ENCODE peak calls at places on chromosomes 5 and 9, in eight cellular contexts. G is PC-3, P is breast epithelium, N is body of pancreas, E is Panc1, H is tibial artery, V is heart left ventricle, Y is left lung. B is an unnamed sample.

GRCh38 chr5:172953776-172954189 is 5.4 kb upstream of the RPL26L1 start:
- DNase-seq in V (no peak), E (no peak), Y (no peak), G (peak; percentile 25), H (no peak), P (no peak), N (no peak), B (no peak)

GRCh38 chr5:156409834-156410233 is 82.9 kb downstream of the SGCD start:
- DNase-seq in N (no peak), V (no peak), P (no peak), E (no peak), Y (no peak), H (no peak), G (no peak), B (no peak)

GRCh38 chr9:2833096-2833495 is 10.8 kb downstream of the PUM3 start:
- DNase-seq in Y (no peak), H (no peak), P (no peak), V (no peak), G (no peak), N (no peak), E (no peak), B (no peak)

GRCh38 chr5:111694183-111694582 is 62.8 kb downstream of the NREP start:
- DNase-seq in N (no peak), Y (no peak), G (peak; percentile 74), H (no peak), P (no peak), E (no peak), V (no peak), B (no peak)

GRCh38 chr5:89457411-89458329 is 574.7 kb upstream of the MEF2C start:
- DNase-seq in V (no peak), N (peak; percentile 10), E (peak; percentile 50), G (peak; percentile 90), Y (no peak), P (peak; percentile 40), H (peak; percentile 81), B (peak; percentile 12)

GRCh38 chr9:134995792-134996120 is 78.0 kb upstream of the FCN1 start:
- DNase-seq in P (no peak), N (no peak), E (no peak), Y (no peak), G (no peak), H (peak; percentile 47), V (no peak), B (no peak)

GRCh38 chr5:181224390-181225234 is 1.5 kb downstream of the TRIM41 start:
- DNase-seq in P (no peak), V (no peak), E (no peak), Y (peak; percentile 78), G (no peak), H (peak; percentile 77), N (no peak), B (no peak)

GRCh38 chr9:76687861-76688374 is 76.3 kb upstream of the PCA3 start:
- DNase-seq in V (no peak), H (no peak), P (no peak), G (peak; percentile 30), Y (no peak), E (no peak), N (no peak), B (no peak)

GRCh38 chr9:136711751-136712689 is at the start of gene DIPK1B:
- DNase-seq in V (no peak), G (no peak), P (no peak), E (no peak), N (peak; percentile 46), H (no peak), Y (peak; percentile 75), B (peak; percentile 70)

GRCh38 chr5:3034449-3034848 is 283.0 kb upstream of the IRX2 start:
- DNase-seq in V (no peak), P (no peak), N (no peak), Y (no peak), H (no peak), G (no peak), E (no peak), B (no peak)

GRCh38 chr5:150595466-150596031 is 44.9 kb upstream of the SYNPO start:
- DNase-seq in H (peak; percentile 67), E (no peak), Y (no peak), V (no peak), N (no peak), P (no peak), G (no peak), B (no peak)

GRCh38 chr5:142913728-142914338 is 143.7 kb downstream of the ARHGAP26 start:
- DNase-seq in N (no peak), P (no peak), E (no peak), G (peak; percentile 65), V (no peak), Y (no peak), H (no peak), B (peak; percentile 56)

GRCh38 chr5:1543398-1544293 is 19.9 kb upstream of the LPCAT1 start:
- DNase-seq in P (peak; percentile 10), G (no peak), H (peak; percentile 47), Y (peak; percentile 33), V (peak; percentile 27), E (no peak), N (no peak), B (no peak)

GRCh38 chr9:124752967-124753366 is 18.1 kb downstream of the NR6A1 start:
- DNase-seq in Y (no peak), E (no peak), H (no peak), P (no peak), N (no peak), V (no peak), G (peak; percentile 23), B (no peak)

GRCh38 chr5:142655339-142656267 is 30.3 kb downstream of the FGF1 start:
- DNase-seq in N (peak; percentile 87), G (peak; percentile 77), Y (peak; percentile 90), P (peak; percentile 83), V (peak; percentile 92), E (peak; percentile 45), H (peak; percentile 92), B (peak; percentile 88)

GRCh38 chr9:71762900-71763653 is 5.2 kb downstream of the CEMIP2 start:
- DNase-seq in P (no peak), Y (no peak), H (no peak), G (peak; percentile 74), E (no peak), N (no peak), V (no peak), B (no peak)

GRCh38 chr5:86971034-86971511 is 296.6 kb upstream of the RASA1 start:
- DNase-seq in N (no peak), P (no peak), V (no peak), G (peak; percentile 68), Y (no peak), E (no peak), H (no peak), B (peak; percentile 44)

GRCh38 chr5:62083247-62083646 is 222.8 kb upstream of the KIF2A start:
- DNase-seq in E (no peak), G (no peak), Y (no peak), P (no peak), H (no peak), V (no peak), N (no peak), B (no peak)

GRCh38 chr9:23278566-23278965 is 547.5 kb downstream of the ELAVL2 start:
- DNase-seq in E (no peak), P (no peak), G (no peak), N (no peak), Y (no peak), H (no peak), V (no peak), B (no peak)
- TF ChIP-seq CTCF in E (no peak), P (no peak), G (no peak), N (no peak), Y (no peak), H (no peak), V (no peak), B (no peak)

GRCh38 chr9:15480028-15480427 is 30.7 kb downstream of the PSIP1 start:
- DNase-seq in Y (no peak), H (no peak), N (no peak), V (no peak), E (no peak), P (no peak), G (no peak), B (no peak)

DNA sequence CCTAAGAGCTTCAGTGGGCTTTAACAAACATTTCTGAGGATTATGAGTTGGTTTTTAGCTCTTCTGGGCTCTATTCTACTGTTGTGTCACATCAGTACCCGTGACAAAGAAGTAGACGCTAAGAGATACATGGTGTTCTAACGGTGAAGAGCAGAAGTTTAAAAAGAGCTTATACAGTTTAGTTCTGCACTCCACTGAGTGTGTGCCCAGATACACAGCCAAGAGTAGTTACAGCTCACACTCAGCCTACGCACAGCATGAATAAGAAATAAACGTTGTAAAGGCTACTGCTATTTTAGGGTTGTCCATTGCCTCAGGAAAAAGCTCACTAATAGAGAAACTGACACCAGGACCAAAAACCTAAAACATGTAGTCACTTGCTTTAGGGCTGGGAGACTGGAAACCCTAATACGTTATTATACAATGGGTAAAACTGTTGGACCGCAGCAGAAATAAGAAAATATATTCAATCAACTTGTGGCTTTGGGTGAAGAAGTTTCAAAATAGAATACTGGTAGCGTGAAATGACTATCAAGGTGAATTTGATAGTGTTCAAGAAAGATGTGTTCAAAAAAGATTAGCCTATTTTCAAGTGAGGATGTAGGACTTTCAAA is 34.7 kb downstream of the PSIP1 start:
- DNase-seq in H (no peak), E (no peak), P (no peak), G (no peak), Y (no peak), V (no peak), N (no peak), B (no peak)
- H3K4me3 ChIP-seq in H (no peak overlapping the region), E (no peak overlapping the region), P (no peak overlapping the region), G (no peak overlapping the region), Y (no peak overlapping the region), V (no peak overlapping the region), N (no peak overlapping the region), B (no peak overlapping the region)

DNA sequence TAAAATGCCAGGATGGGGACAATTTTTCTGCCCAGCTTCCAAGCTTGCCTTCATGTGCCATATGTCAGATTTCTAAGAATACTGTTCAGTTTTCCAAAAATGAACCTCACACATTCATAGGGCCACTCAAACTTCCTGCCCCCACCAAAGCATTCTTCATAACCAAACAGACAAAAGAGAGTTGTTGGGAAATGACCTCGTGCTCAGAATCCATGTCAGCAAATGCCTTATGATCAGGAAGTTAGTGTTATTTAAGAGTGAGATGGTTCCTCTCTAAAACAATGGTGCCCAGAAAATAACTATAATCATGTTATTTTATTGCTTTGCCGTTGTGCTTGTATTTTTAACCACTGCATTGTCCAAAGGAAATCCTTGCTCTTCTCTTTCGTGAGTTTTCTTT is 208.2 kb downstream of the ZNF608 start:
- DNase-seq in N (no peak), H (no peak), P (no peak), Y (no peak), G (no peak), V (no peak), E (no peak), B (no peak)
- H3K27ac ChIP-seq in N (no peak overlapping the region), H (no peak overlapping the region), P (peak overlapping the region; percentile 70), Y (peak overlapping the region; percentile 24), G (no peak overlapping the region), V (peak overlapping the region; percentile 77), E (no peak overlapping the region), B (no peak overlapping the region)

DNA sequence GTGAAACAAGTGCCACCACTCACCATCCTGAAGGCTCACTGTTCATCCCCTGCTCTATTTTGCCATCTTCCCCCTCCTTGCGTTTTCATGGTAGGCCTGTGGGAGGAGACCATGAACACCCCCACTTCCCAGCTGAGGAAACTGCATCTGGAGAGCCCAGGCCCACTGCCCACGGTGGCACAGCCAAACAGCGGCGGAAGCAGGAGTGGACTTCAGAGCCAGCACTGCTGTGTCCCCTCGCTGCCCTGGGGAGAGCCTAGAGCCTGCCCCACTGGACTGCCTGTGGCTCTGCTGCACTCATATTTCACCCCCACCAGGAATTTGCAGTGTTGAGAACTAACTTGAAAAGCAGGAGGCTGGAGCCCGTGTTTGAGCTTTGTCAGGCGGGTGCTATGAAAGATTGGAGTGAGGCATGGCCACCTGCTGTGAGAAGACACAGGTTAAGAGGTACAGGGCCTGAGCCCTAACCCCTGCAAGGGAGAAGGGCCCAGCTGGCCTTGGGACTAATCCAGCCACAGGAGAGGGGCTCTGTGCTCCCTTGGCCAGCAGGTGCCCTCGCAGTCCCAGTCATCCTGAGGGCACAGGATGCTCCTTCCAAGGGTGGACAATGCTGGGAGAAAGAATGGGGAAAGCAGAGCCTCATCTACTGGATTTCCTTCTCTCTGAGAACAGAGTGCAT is 79.0 kb downstream of the MACROH2A1 start:
- DNase-seq in P (no peak), H (peak; percentile 42), N (no peak), G (no peak), Y (peak; percentile 66), V (no peak), E (no peak), B (no peak)
- TF ChIP-seq CTCF in P (no peak), H (no peak), N (no peak), G (peak; percentile 27), Y (no peak), V (no peak), E (no peak), B (no peak)

B was measured in A673.